ENCODE peak calls at places on chromosomes 11 and 22, in four cellular contexts. N, L, V and X are unnamed samples.

GRCh38 chr11:45507916-45508315 is 157.5 kb downstream of the CHST1 start:
- DNase-seq in N (no peak), L (no peak), V (no peak), X (no peak)

GRCh38 chr22:34669001-34669400 is 397.0 kb upstream of the ISX start:
- DNase-seq in N (no peak), L (no peak), V (no peak), X (no peak)

GRCh38 chr22:49642741-49643140 is 184.9 kb downstream of the BRD1 start:
- DNase-seq in N (no peak), L (no peak), V (no peak), X (no peak)

GRCh38 chr11:26976389-26976788 is 17.5 kb upstream of the FIBIN start:
- DNase-seq in N (no peak), L (no peak), V (no peak), X (peak; percentile 94)

GRCh38 chr11:88886796-88887195 is 179.0 kb downstream of the GRM5 start:
- DNase-seq in N (peak; percentile 6), L (peak; percentile 11), V (peak; percentile 40), X (peak; percentile 46)

GRCh38 chr22:38240734-38241252 is 32.0 kb downstream of the TMEM184B start:
- DNase-seq in N (peak; percentile 22), L (no peak), V (no peak), X (peak; percentile 91)

GRCh38 chr11:4459470-4459869 is 10.4 kb downstream of the OR52K2 start:
- DNase-seq in N (no peak), L (no peak), V (no peak), X (no peak)

GRCh38 chr11:32172771-32173170 is 81.9 kb downstream of the RCN1 start:
- DNase-seq in N (no peak), L (no peak), V (no peak), X (peak; percentile 4)

GRCh38 chr11:100719809-100720221 is 32.7 kb downstream of the ARHGAP42 start:
- DNase-seq in N (no peak), L (no peak), V (no peak), X (peak; percentile 79)

GRCh38 chr11:16606784-16607674 is 131.4 kb upstream of the C11orf58 start:
- DNase-seq in N (peak; percentile 50), L (no peak), V (no peak), X (peak; percentile 41)

GRCh38 chr11:102197759-102198158 is 87.5 kb downstream of the YAP1 start:
- DNase-seq in N (no peak), L (no peak), V (peak; percentile 31), X (no peak)

GRCh38 chr22:17964647-17965046 is 59.7 kb downstream of the MICAL3 start:
- DNase-seq in N (no peak), L (peak; percentile 65), V (no peak), X (no peak)

GRCh38 chr22:49971232-49972162 is 10.9 kb downstream of the PIM3 start:
- DNase-seq in N (peak; percentile 81), L (no peak), V (no peak), X (no peak)

GRCh38 chr11:75474878-75475766 is 42.1 kb upstream of the KLHL35 start:
- DNase-seq in N (peak; percentile 89), L (no peak), V (no peak), X (peak; percentile 62)

GRCh38 chr11:79087957-79088318 is 352.9 kb downstream of the TENM4 start:
- DNase-seq in N (no peak), L (no peak), V (no peak), X (no peak)

GRCh38 chr22:28018461-28018927 is 99.4 kb upstream of the PITPNB start:
- DNase-seq in N (no peak), L (no peak), V (no peak), X (no peak)

GRCh38 chr11:133082851-133083488 is 449.3 kb downstream of the OPCML start:
- DNase-seq in N (peak; percentile 76), L (no peak), V (peak; percentile 12), X (peak; percentile 17)

GRCh38 chr11:60130496-60130895 is 42.0 kb downstream of the MS4A2 start:
- DNase-seq in N (peak; percentile 34), L (no peak), V (peak; percentile 55), X (no peak)

GRCh38 chr11:60184824-60185511 is 2.1 kb upstream of the MS4A6A start:
- DNase-seq in N (no peak), L (peak; percentile 53), V (no peak), X (no peak)

GRCh38 chr11:94851864-94852581 is 83.9 kb downstream of the AMOTL1 start:
- DNase-seq in N (no peak), L (no peak), V (no peak), X (no peak)

GRCh38 chr11:12827929-12828812 is 153.9 kb downstream of the TEAD1 start:
- DNase-seq in N (no peak), L (no peak), V (peak; percentile 66), X (peak; percentile 79)

GRCh38 chr11:118622376-118623290 is 15.2 kb downstream of the PHLDB1 start:
- DNase-seq in N (no peak), L (no peak), V (no peak), X (peak; percentile 69)

GRCh38 chr11:108115495-108116140 is 5.7 kb upstream of the ACAT1 start:
- DNase-seq in N (no peak), L (no peak), V (no peak), X (peak; percentile 89)

GRCh38 chr22:44916281-44917231 is 93.2 kb downstream of the PHF21B start:
- DNase-seq in N (no peak), L (no peak), V (no peak), X (no peak)

GRCh38 chr11:82906931-82907330 is 5.4 kb downstream of the DDIAS start:
- DNase-seq in N (no peak), L (no peak), V (no peak), X (no peak)

GRCh38 chr11:131748146-131749050 is 378.0 kb downstream of the NTM start:
- DNase-seq in N (peak; percentile 42), L (no peak), V (peak; percentile 26), X (peak; percentile 79)

GRCh38 chr11:19597194-19597593 is 115.4 kb upstream of the NAV2 start:
- DNase-seq in N (no peak), L (no peak), V (no peak), X (peak; percentile 85)

GRCh38 chr11:61061081-61061826 is 41.0 kb upstream of the CD5 start:
- DNase-seq in N (no peak), L (peak; percentile 97), V (no peak), X (no peak)

GRCh38 chr22:46115388-46115678 is 35.0 kb upstream of the PPARA start:
- DNase-seq in N (no peak), L (no peak), V (no peak), X (no peak)

GRCh38 chr22:34833982-34834510 is 231.9 kb upstream of the ISX start:
- DNase-seq in N (no peak), L (no peak), V (no peak), X (no peak)

GRCh38 chr11:94926698-94927237 is 46.6 kb downstream of the CWC15 start:
- DNase-seq in N (no peak), L (no peak), V (no peak), X (peak; percentile 94)

GRCh38 chr11:126451211-126451802 is 95.8 kb downstream of the ST3GAL4 start:
- DNase-seq in N (no peak), L (no peak), V (no peak), X (no peak)

GRCh38 chr11:122788781-122789535 is 49.3 kb upstream of the CRTAM start:
- DNase-seq in N (no peak), L (no peak), V (no peak), X (no peak)

GRCh38 chr11:122793500-122793899 is 44.8 kb upstream of the CRTAM start:
- DNase-seq in N (no peak), L (no peak), V (no peak), X (peak; percentile 21)

GRCh38 chr11:122791836-122792235 is 46.5 kb upstream of the CRTAM start:
- DNase-seq in N (no peak), L (no peak), V (no peak), X (peak; percentile 78)

GRCh38 chr11:122789916-122790315 is 48.4 kb upstream of the CRTAM start:
- DNase-seq in N (no peak), L (no peak), V (no peak), X (no peak)

GRCh38 chr11:122791411-122791810 is 46.9 kb upstream of the CRTAM start:
- DNase-seq in N (no peak), L (no peak), V (no peak), X (peak; percentile 47)
- H3K9ac ChIP-seq in N (no peak overlapping the region), L (no peak overlapping the region), V (no peak overlapping the region), X (peak overlapping the region; percentile 8)

GRCh38 chr11:124754309-124754708 is 2.3 kb upstream of the VSIG2 start:
- DNase-seq in N (no peak), L (no peak), V (no peak), X (peak; percentile 43)
- TF ChIP-seq POLR2A in N (no peak), L (no peak), V (no peak), X (no peak)

DNA sequence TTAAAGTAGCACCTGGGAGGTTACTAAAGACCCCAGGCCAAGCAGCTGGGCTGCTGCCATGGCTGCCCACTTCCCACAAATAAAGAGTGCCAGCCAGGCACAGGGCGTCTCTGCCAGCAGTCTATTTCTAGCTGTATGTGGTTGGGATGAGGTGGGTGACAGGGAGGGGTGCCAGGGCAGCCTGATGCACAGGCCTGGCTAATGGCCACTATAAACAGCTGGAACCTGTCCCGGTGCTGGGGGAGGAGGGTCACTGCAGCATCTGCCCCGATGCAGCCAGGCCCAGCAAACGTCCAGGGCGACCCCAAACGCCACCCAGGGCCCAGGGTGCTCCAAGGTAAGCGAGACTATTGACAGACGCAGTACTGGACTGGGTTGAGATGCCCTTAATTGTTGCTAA is 37.4 kb downstream of the SCUBE1 start:
- DNase-seq in N (no peak), L (no peak), V (no peak), X (no peak)
- TF ChIP-seq MXI1 in N (no peak), L (no peak), V (no peak), X (no peak)

DNA sequence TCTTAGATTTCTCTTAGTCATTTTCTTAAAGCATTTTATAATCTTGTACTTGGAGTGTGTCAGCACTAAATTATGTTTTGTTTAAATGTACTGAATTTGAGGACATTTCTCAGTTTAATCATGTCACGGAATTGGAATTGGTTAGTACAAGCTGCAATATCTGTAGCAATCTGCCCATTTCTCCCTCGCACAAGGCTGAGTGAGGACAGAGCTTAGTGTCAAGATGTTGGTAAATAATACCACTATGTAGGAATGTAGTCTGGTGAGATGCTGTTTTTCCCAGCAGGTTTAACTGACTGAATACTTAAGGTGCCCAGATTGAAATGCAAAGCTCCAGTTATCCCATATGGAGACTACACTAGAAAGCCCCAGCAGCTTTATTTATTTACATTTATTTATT is 30.6 kb downstream of the SREBF2 start:
- DNase-seq in N (no peak), L (no peak), V (no peak), X (no peak)
- H3K9ac ChIP-seq in N (no peak overlapping the region), L (no peak overlapping the region), V (no peak overlapping the region), X (no peak overlapping the region)

GRCh38 chr11:73272680-73273038 is 521 bp downstream of the P2RY6 start:
- DNase-seq in N (no peak), L (no peak), V (no peak), X (no peak)

GRCh38 chr11:73273246-73273890 is 1.2 kb downstream of the P2RY6 start:
- DNase-seq in N (no peak), L (no peak), V (no peak), X (no peak)

GRCh38 chr11:73270855-73271477 is 1.2 kb upstream of the P2RY6 start:
- DNase-seq in N (no peak), L (no peak), V (no peak), X (no peak)

GRCh38 chr11:73270089-73270854 is 1.9 kb upstream of the P2RY6 start:
- DNase-seq in N (no peak), L (no peak), V (no peak), X (no peak)

GRCh38 chr11:73271936-73272679 is at the start of gene P2RY6:
- DNase-seq in N (peak; percentile 33), L (no peak), V (peak; percentile 75), X (peak; percentile 60)
- TF ChIP-seq POLR2A in N (no peak), L (no peak), V (no peak), X (no peak)

GRCh38 chr11:116701876-116702275 is 70.9 kb downstream of the BUD13 start:
- DNase-seq in N (no peak), L (no peak), V (no peak), X (no peak)
- TF ChIP-seq MXI1 in N (no peak), L (no peak), V (no peak), X (no peak)

GRCh38 chr11:812390-812789 is 2.6 kb downstream of the RPLP2 start:
- DNase-seq in N (no peak), L (no peak), V (no peak), X (no peak)
- H3K9ac ChIP-seq in N (peak overlapping the region; percentile 94), L (no peak overlapping the region), V (no peak overlapping the region), X (no peak overlapping the region)